ENCODE peak calls at places on chromosomes 1 and 21, in four cellular contexts. K is mesenchymal stem cell, H is H1, Y is trophoblast cell. E is an unnamed sample.

GRCh38 chr1:109252893-109253802 is 3.8 kb downstream of the CELSR2 start:
- DNase-seq in Y (no peak), H (no peak), K (no peak), E (no peak)

GRCh38 chr1:109910963-109911798 is 532 bp downstream of the CSF1 start:
- DNase-seq in K (peak; percentile 15), H (peak; percentile 67), Y (no peak), E (peak; percentile 24)

GRCh38 chr1:119141660-119142059 is 1.2 kb upstream of the WARS2 start:
- DNase-seq in Y (no peak), K (no peak), H (no peak), E (no peak)

GRCh38 chr1:43441166-43441893 is 12.4 kb downstream of the HYI start:
- DNase-seq in H (no peak), Y (no peak), K (no peak), E (no peak)

GRCh38 chr1:31154632-31155215 is 85.0 kb downstream of the NKAIN1 start:
- DNase-seq in Y (peak; percentile 95), K (peak; percentile 71), H (peak; percentile 87), E (peak; percentile 78)

GRCh38 chr1:44811234-44811633 is 2.9 kb downstream of the BTBD19 start:
- DNase-seq in K (peak; percentile 61), Y (no peak), H (no peak), E (no peak)

GRCh38 chr1:9753121-9753531 is 70.6 kb downstream of the CLSTN1 start:
- DNase-seq in K (peak; percentile 46), Y (no peak), H (no peak), E (no peak)

GRCh38 chr1:68196676-68197075 is 35.6 kb downstream of the WLS start:
- DNase-seq in H (no peak), Y (no peak), K (no peak), E (no peak)

GRCh38 chr1:214544791-214545190 is 6.6 kb downstream of the PTPN14 start:
- DNase-seq in K (no peak), H (no peak), Y (no peak), E (no peak)

GRCh38 chr1:52678961-52679897 is 18.9 kb downstream of the COA7 start:
- DNase-seq in Y (no peak), H (no peak), K (no peak), E (no peak)

GRCh38 chr1:3454811-3455618 is 550 bp downstream of the ARHGEF16 start:
- DNase-seq in H (peak; percentile 85), K (peak; percentile 14), Y (peak; percentile 30), E (peak; percentile 50)

GRCh38 chr1:110964400-110964903 is 730 bp upstream of the LRIF1 start:
- DNase-seq in K (no peak), H (no peak), Y (no peak), E (no peak)

GRCh38 chr1:243850013-243850367 is at the start of gene AKT3:
- DNase-seq in Y (peak; percentile 56), H (no peak), K (no peak), E (peak; percentile 68)

GRCh38 chr1:44603718-44604117 is 70.6 kb downstream of the TMEM53 start:
- DNase-seq in K (no peak), H (no peak), Y (no peak), E (no peak)

GRCh38 chr1:21012937-21013336 is 163.8 kb downstream of the EIF4G3 start:
- DNase-seq in H (no peak), Y (peak; percentile 21), K (peak; percentile 40), E (peak; percentile 15)

GRCh38 chr1:230518511-230518910 is 92.4 kb upstream of the PGBD5 start:
- DNase-seq in K (no peak), H (no peak), Y (no peak), E (peak; percentile 8)

GRCh38 chr1:38624341-38625039 is 235.1 kb downstream of the RRAGC start:
- DNase-seq in Y (no peak), H (no peak), K (no peak), E (no peak)

GRCh38 chr1:206878456-206878855 is 13.0 kb downstream of the IL20 start:
- DNase-seq in H (no peak), Y (no peak), K (no peak), E (no peak)

GRCh38 chr1:25694591-25695007 is 78.0 kb downstream of the MAN1C1 start:
- DNase-seq in H (no peak), K (peak; percentile 70), Y (no peak), E (no peak)
- H2BK120ac ChIP-seq in H (no peak overlapping the region), K (peak overlapping the region; percentile 93), Y (no peak overlapping the region), E (no peak overlapping the region)

GRCh38 chr1:237685553-237685952 is 205.2 kb downstream of the ZP4 start:
- DNase-seq in H (no peak), Y (no peak), K (no peak), E (no peak)

GRCh38 chr1:237684236-237684635 is 206.5 kb downstream of the ZP4 start:
- DNase-seq in Y (no peak), K (peak; percentile 47), H (no peak), E (no peak)

GRCh38 chr1:237677979-237678378 is 212.7 kb downstream of the ZP4 start:
- DNase-seq in K (peak; percentile 76), H (no peak), Y (peak; percentile 36), E (no peak)

GRCh38 chr1:237679687-237680086 is 211.0 kb downstream of the ZP4 start:
- DNase-seq in Y (peak; percentile 37), K (no peak), H (no peak), E (no peak)

DNA sequence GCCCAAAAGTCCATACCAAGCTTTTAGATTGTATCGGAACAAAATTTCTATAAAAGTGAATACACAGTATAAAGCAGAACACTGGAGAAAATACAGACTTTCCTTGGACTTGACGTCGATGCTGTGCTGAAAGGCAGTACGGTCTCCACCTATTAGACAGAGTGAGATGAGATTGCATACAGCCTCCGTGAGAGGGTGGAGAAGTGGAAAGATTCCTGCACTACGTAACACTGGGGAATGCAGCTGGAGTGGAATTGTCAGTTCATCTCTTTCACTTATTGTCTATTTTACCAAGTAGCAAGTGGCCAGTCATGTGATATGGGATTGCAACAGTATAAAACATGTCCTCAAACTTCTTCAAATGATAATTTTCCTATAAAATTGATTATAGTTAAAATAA is 209.5 kb downstream of the ZP4 start:
- DNase-seq in Y (peak; percentile 88), H (no peak), K (no peak), E (no peak)
- H3K4me3 ChIP-seq in Y (no peak overlapping the region), H (no peak overlapping the region), K (no peak overlapping the region), E (no peak overlapping the region)

DNA sequence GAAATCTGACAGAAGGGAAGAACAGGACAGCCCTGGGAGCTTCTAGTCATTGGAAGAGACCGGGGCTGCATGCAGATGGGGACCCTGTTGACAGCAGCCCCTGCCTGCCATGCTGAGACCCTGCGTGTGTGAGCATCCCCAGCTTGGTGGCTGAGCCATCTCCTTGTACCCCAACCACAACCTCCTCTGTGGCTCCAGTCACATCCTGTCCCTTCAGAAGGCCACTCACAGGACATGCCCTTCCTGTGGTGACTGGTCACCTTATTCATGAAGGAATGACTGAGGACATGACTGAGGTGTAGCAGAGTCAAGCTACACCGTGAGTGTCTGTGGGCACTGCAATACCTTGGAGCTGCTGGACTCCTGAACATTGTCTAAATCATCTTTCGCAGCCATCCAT is 141.8 kb upstream of the ERRFI1 start:
- DNase-seq in H (no peak), K (no peak), Y (no peak), E (no peak)
- H2BK12ac ChIP-seq in H (peak overlapping the region; percentile 100), K (peak overlapping the region; percentile 81), Y (peak overlapping the region; percentile 47), E (no peak overlapping the region)

DNA sequence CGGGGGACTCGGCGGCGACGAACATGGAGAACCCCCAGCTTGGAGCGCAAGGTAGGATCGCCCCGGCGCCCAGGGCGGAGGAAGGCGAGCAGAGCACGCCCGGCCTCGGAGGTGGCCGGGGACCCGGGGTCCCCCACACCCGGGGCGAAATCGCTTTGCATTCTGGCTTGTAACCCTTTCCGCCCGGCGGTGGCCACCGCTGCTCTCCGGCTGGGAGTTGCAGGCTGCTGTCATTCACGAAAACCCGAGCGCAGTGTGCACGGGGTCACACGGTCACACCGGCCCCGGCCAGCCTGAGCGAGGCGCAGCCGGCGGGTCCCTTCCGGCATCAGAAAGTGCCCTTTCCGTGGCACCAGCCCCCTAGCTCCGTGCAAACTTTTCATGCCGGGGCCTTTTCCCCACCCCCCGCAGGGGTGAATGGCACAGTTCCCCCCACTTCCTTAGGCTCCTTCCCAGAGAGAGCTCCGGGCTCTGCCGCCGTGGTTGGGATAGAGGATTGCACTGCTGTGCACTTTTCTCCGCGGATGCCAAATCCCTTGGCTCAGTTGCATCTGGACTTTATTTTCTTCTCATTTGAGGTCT is 779 bp downstream of the KAZN start:
- DNase-seq in Y (no peak), K (no peak), H (peak; percentile 69), E (peak; percentile 48)
- H2BK120ac ChIP-seq in Y (peak overlapping the region; percentile 86), K (no peak overlapping the region), H (no peak overlapping the region), E (no peak overlapping the region)

GRCh38 chr1:181128592-181129497 is 40.3 kb downstream of the IER5 start:
- DNase-seq in K (peak; percentile 29), Y (no peak), H (peak; percentile 61), E (peak; percentile 71)
- H3K4me3 ChIP-seq in K (no peak overlapping the region), Y (no peak overlapping the region), H (no peak overlapping the region), E (no peak overlapping the region)

GRCh38 chr1:154972213-154972516 is 1.6 kb upstream of the SHC1 start:
- DNase-seq in H (no peak), K (no peak), Y (no peak), E (no peak)

GRCh38 chr1:154970631-154971340 is at the start of gene SHC1:
- DNase-seq in K (peak; percentile 96), H (peak; percentile 90), Y (peak; percentile 60), E (peak; percentile 83)

GRCh38 chr1:154969741-154970452 is 650 bp downstream of the SHC1 start:
- DNase-seq in K (no peak), Y (no peak), H (no peak), E (no peak)

GRCh38 chr1:154972517-154973343 is 1.8 kb upstream of the CKS1B start:
- DNase-seq in K (peak; percentile 97), H (peak; percentile 82), Y (peak; percentile 92), E (peak; percentile 73)

GRCh38 chr1:154971341-154971998 is 923 bp upstream of the SHC1 start:
- DNase-seq in K (no peak), Y (peak; percentile 59), H (no peak), E (no peak)
- H2BK12ac ChIP-seq in K (peak overlapping the region; percentile 97), Y (peak overlapping the region; percentile 16), H (peak overlapping the region; percentile 100), E (peak overlapping the region; percentile 70)

GRCh38 chr1:27602510-27603319 is 1.2 kb downstream of the AHDC1 start:
- DNase-seq in K (no peak), Y (no peak), H (peak; percentile 73), E (no peak)
- H2BK120ac ChIP-seq in K (peak overlapping the region; percentile 42), Y (peak overlapping the region; percentile 94), H (no peak overlapping the region), E (no peak overlapping the region)

DNA sequence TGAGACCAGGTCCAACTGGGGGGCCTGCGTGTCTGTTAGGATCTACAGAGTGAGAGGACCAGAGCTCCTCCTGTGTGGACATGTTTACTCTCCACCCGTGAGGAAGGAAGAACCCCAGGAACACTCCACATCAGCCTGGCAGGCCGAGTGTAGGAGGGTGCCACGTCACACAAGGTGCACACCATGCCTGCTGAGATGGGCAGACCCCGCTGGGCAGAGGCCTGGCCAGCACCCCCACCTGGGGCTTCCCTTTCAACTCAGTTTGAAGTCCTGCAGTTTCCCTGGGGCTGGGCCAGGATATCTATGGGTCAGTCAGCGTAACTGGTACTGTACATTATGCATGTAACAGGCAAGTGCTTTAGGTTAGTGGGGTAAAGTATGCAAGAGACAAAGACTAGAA is 30.1 kb upstream of the PCBP3 start:
- DNase-seq in H (no peak), Y (no peak), K (no peak), E (no peak)
- H3K4me3 ChIP-seq in H (no peak overlapping the region), Y (no peak overlapping the region), K (peak overlapping the region; percentile 53), E (no peak overlapping the region)

E was measured in neuronal stem cell.